ENCODE peak calls at places on chromosomes 3 and 15, in nine cellular contexts. R is CD8-positive, alpha-beta memory T cell; O is lower lobe of right lung; M is thoracic aorta; U is uterus; X is body of pancreas; E is right cardiac atrium; V is CD8-positive, alpha-beta T cell; T is dorsolateral prefrontal cortex. Z is an unnamed sample.

GRCh38 chr15:66394912-66395311 is 8.2 kb downstream of the MAP2K1 start:
- DNase-seq in R (no peak), O (no peak), M (no peak), U (no peak), X (no peak), E (no peak), V (no peak), T (no peak), Z (no peak)

GRCh38 chr3:42376397-42376798 is 34.0 kb downstream of the LYZL4 start:
- DNase-seq in R (no peak), O (no peak), M (no peak), U (peak), X (peak), E (peak), V (peak), T (peak), Z (no peak)

GRCh38 chr3:146777941-146778340 is 172.8 kb upstream of the PLSCR5 start:
- DNase-seq in R (no peak), O (no peak), M (no peak), U (no peak), X (no peak), E (no peak), V (no peak), T (no peak), Z (no peak)

GRCh38 chr15:90075420-90076289 is 26.6 kb downstream of the IDH2 start:
- DNase-seq in R (no peak), O (no peak), M (no peak), U (no peak), X (peak), E (no peak), V (no peak), T (peak), Z (no peak)

GRCh38 chr15:60340207-60340921 is 57.4 kb downstream of the ANXA2 start:
- DNase-seq in R (no peak), O (no peak), M (no peak), U (no peak), X (no peak), E (no peak), V (no peak), T (no peak), Z (no peak)

GRCh38 chr15:77528968-77529319 is 103.8 kb downstream of the LINGO1 start:
- DNase-seq in R (no peak), O (peak), M (no peak), U (no peak), X (no peak), E (no peak), V (no peak), T (peak), Z (no peak)

GRCh38 chr3:115148142-115148790 is 1.2 kb upstream of the ZBTB20 start:
- DNase-seq in R (no peak), O (no peak), M (no peak), U (no peak), X (no peak), E (no peak), V (no peak), T (no peak), Z (no peak)

GRCh38 chr3:114850913-114851312 is 296.2 kb downstream of the ZBTB20 start:
- DNase-seq in R (no peak), O (no peak), M (no peak), U (no peak), X (no peak), E (no peak), V (no peak), T (no peak), Z (no peak)

GRCh38 chr3:11289864-11290263 is 17.7 kb downstream of the ATG7 start:
- DNase-seq in R (no peak), O (no peak), M (no peak), U (no peak), X (no peak), E (no peak), V (no peak), T (no peak), Z (no peak)

GRCh38 chr3:108175352-108175751 is 46.9 kb downstream of the IFT57 start:
- DNase-seq in R (no peak), O (no peak), M (no peak), U (no peak), X (no peak), E (no peak), V (no peak), T (no peak), Z (no peak)

GRCh38 chr3:53581671-53582070 is 87.3 kb downstream of the CACNA1D start:
- DNase-seq in R (no peak), O (no peak), M (no peak), U (no peak), X (no peak), E (no peak), V (no peak), T (no peak), Z (no peak)
- H3K27ac ChIP-seq in R (no peak), O (no peak), M (no peak), U (no peak), X (no peak), E (no peak), V (no peak), T (no peak), Z (no peak)

GRCh38 chr3:134333522-134334181 is 40.6 kb downstream of the AMOTL2 start:
- DNase-seq in R (no peak), O (no peak), M (no peak), U (no peak), X (no peak), E (no peak), V (no peak), T (no peak), Z (no peak)
- H3K27ac ChIP-seq in R (no peak), O (peak), M (peak), U (peak), X (peak), E (peak), V (no peak), T (peak), Z (peak)

DNA sequence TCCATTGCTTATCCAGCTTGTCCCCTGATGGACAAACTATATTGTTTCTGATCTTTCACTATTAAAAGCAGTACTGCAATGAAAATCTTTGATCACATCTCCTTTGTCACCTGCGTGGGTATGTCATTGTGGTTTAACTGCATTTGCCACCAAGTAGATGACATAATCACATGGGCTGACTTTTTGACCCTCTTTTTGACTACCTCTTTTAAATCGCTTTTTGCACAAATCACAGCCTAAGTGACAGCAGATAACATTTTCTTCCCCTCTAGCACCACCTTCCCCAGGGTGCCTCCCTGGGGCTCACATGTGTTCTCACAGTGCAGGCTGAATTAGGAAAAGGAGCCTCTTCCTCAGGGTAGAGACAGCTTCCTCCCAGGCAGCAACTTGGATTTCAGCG is 1.1 kb upstream of the RBP1 start:
- DNase-seq in R (no peak), O (no peak), M (no peak), U (no peak), X (no peak), E (no peak), V (no peak), T (no peak), Z (no peak)
- H3K27ac ChIP-seq in R (no peak), O (no peak), M (no peak), U (peak), X (peak), E (no peak), V (no peak), T (peak), Z (no peak)

GRCh38 chr15:68789921-68790575 is 30.6 kb downstream of the ANP32A start:
- DNase-seq in R (no peak), O (no peak), M (no peak), U (no peak), X (peak), E (no peak), V (no peak), T (no peak), Z (no peak)

GRCh38 chr15:68792901-68793766 is 27.6 kb downstream of the ANP32A start:
- DNase-seq in R (no peak), O (peak), M (no peak), U (no peak), X (peak), E (no peak), V (no peak), T (no peak), Z (no peak)

GRCh38 chr15:68789041-68789920 is 31.4 kb downstream of the ANP32A start:
- DNase-seq in R (no peak), O (no peak), M (no peak), U (no peak), X (peak), E (no peak), V (no peak), T (no peak), Z (no peak)

GRCh38 chr15:68791431-68792283 is 29.0 kb downstream of the ANP32A start:
- DNase-seq in R (peak), O (no peak), M (no peak), U (no peak), X (no peak), E (no peak), V (peak), T (no peak), Z (no peak)

DNA sequence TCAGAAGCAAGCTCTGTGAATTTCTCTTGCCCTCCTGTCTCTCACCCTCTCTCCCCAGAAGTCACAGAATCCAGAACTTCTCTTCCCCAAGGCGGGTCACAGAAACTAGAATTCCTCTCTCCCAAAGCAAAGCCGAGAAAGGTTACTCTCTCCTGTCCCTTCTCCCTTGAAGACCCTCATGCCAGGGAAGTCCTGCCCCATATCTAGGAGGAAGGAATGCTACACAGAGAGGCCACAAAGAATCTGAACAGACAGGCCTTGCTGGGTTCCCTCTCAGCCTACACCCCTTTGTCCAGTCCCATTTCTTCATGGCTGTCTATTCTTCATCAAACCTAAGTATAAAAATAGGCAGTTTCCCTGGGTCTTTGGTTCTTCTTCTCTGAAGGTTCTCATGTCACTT is 29.8 kb downstream of the ANP32A start:
- DNase-seq in R (no peak), O (no peak), M (no peak), U (no peak), X (no peak), E (no peak), V (no peak), T (no peak), Z (no peak)
- H3K27ac ChIP-seq in R (peak), O (peak), M (no peak), U (no peak), X (no peak), E (no peak), V (peak), T (peak), Z (no peak)

GRCh38 chr3:141280690-141281089 is 49.1 kb downstream of the PXYLP1 start:
- DNase-seq in R (no peak), O (no peak), M (no peak), U (no peak), X (no peak), E (no peak), V (no peak), T (no peak), Z (peak)
- H3K27ac ChIP-seq in R (no peak), O (peak), M (peak), U (peak), X (no peak), E (no peak), V (no peak), T (no peak), Z (no peak)

GRCh38 chr3:125435231-125435630 is 60.1 kb upstream of the ZNF148 start:
- DNase-seq in R (no peak), O (no peak), M (no peak), U (no peak), X (no peak), E (no peak), V (no peak), T (no peak), Z (peak)
- H3K27ac ChIP-seq in R (no peak), O (no peak), M (no peak), U (no peak), X (no peak), E (no peak), V (no peak), T (no peak), Z (no peak)

DNA sequence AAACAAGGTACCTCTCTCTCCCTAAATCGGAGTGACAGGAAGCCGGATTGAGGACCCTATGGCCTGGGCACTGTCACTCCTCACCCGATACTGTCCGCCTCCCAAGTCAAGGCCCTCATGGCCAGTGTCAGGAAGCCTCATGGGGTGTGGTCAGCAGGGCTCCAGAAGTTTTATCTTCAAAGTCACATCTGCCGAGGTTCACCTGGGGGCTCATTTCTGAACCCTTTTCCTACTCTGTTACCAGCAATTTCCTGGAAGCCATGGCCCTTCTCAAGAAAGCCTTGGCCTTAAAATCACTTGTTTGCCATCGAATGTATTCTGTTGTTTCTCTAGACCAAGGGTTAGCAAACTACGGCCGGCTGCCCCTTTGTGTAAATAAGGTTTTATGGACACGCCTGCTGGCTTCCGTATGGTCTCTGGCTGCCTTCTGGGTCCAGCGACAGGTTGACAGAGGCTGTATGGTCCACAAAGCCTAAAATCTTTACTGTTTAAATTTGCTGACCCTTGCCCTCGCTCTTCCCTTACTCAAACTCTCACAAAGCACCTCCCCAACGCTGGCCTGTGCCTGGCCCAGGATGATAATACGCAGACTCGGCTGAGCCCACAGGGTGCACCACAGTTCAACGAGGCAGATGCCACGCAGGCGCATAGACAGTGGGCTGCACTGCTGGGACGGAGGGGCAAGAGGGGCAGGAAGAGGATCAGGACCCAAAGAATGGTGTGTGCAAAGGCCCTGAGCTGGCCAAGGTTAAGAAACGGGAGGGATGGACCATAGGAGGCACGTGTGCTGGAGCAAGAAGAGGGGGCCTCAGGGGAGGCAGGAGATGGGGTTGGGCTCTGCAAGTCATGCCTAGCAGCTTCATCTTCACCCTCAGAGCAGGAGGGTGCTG is 24.7 kb upstream of the DUSP7 start:
- DNase-seq in R (no peak), O (no peak), M (no peak), U (no peak), X (no peak), E (peak), V (no peak), T (no peak), Z (no peak)
- H3K27ac ChIP-seq in R (no peak), O (no peak), M (no peak), U (no peak), X (no peak), E (no peak), V (no peak), T (no peak), Z (no peak)